ENCODE peak calls at places on chromosome 18, in six cellular contexts. One of them, this sample, is unnamed.

GRCh38 chr18:3901042-3901441 is 451.1 kb downstream of the TGIF1 start:
- DNase-seq in M059J: no peak
- DNase-seq in GM12865: no peak
- DNase-seq in stimulated activated CD4-positive, alpha-beta T cell treated with anti-CD3 and anti-CD28 coated beads, Interleukin-1b, Interleukin-23, amount 100 ng/mL, for 4 hours: no peak
- DNase-seq in A673: no peak
- DNase-seq in lower leg skin: no peak
- DNase-seq in this sample: no peak

GRCh38 chr18:48808476-48808875 is 142.3 kb downstream of the SMAD7 start:
- DNase-seq in M059J: no peak
- DNase-seq in GM12865: no peak
- DNase-seq in stimulated activated CD4-positive, alpha-beta T cell treated with anti-CD3 and anti-CD28 coated beads, Interleukin-1b, Interleukin-23, amount 100 ng/mL, for 4 hours: no peak
- DNase-seq in A673: peak
- DNase-seq in lower leg skin: no peak
- DNase-seq in this sample: no peak

GRCh38 chr18:3135536-3135935 is 84.2 kb downstream of the MYOM1 start:
- DNase-seq in M059J: no peak
- DNase-seq in GM12865: no peak
- DNase-seq in stimulated activated CD4-positive, alpha-beta T cell treated with anti-CD3 and anti-CD28 coated beads, Interleukin-1b, Interleukin-23, amount 100 ng/mL, for 4 hours: no peak
- DNase-seq in A673: no peak
- DNase-seq in lower leg skin: no peak
- DNase-seq in this sample: no peak

GRCh38 chr18:48031011-48031480 is 100.6 kb upstream of the SMAD2 start:
- DNase-seq in M059J: peak
- DNase-seq in GM12865: peak
- DNase-seq in stimulated activated CD4-positive, alpha-beta T cell treated with anti-CD3 and anti-CD28 coated beads, Interleukin-1b, Interleukin-23, amount 100 ng/mL, for 4 hours: no peak
- DNase-seq in A673: peak
- DNase-seq in lower leg skin: peak
- DNase-seq in this sample: peak

GRCh38 chr18:80180778-80181564 is 66.3 kb downstream of the PARD6G start:
- DNase-seq in M059J: no peak
- DNase-seq in GM12865: no peak
- DNase-seq in stimulated activated CD4-positive, alpha-beta T cell treated with anti-CD3 and anti-CD28 coated beads, Interleukin-1b, Interleukin-23, amount 100 ng/mL, for 4 hours: no peak
- DNase-seq in A673: no peak
- DNase-seq in lower leg skin: no peak
- DNase-seq in this sample: no peak

GRCh38 chr18:11529081-11529480 is 80.3 kb upstream of the SLC35G4 start:
- DNase-seq in M059J: no peak
- DNase-seq in GM12865: no peak
- DNase-seq in stimulated activated CD4-positive, alpha-beta T cell treated with anti-CD3 and anti-CD28 coated beads, Interleukin-1b, Interleukin-23, amount 100 ng/mL, for 4 hours: no peak
- DNase-seq in A673: no peak
- DNase-seq in lower leg skin: no peak
- DNase-seq in this sample: peak

GRCh38 chr18:3966246-3966984 is 488.7 kb downstream of the DLGAP1 start:
- DNase-seq in M059J: peak
- DNase-seq in GM12865: no peak
- DNase-seq in stimulated activated CD4-positive, alpha-beta T cell treated with anti-CD3 and anti-CD28 coated beads, Interleukin-1b, Interleukin-23, amount 100 ng/mL, for 4 hours: no peak
- DNase-seq in A673: no peak
- DNase-seq in lower leg skin: no peak
- DNase-seq in this sample: no peak

GRCh38 chr18:63987743-63988142 is 17.9 kb downstream of the SERPINB8 start:
- DNase-seq in M059J: no peak
- DNase-seq in GM12865: no peak
- DNase-seq in stimulated activated CD4-positive, alpha-beta T cell treated with anti-CD3 and anti-CD28 coated beads, Interleukin-1b, Interleukin-23, amount 100 ng/mL, for 4 hours: no peak
- DNase-seq in A673: no peak
- DNase-seq in lower leg skin: no peak
- DNase-seq in this sample: peak

GRCh38 chr18:58202406-58202730 is 158.3 kb downstream of the NEDD4L start:
- DNase-seq in M059J: peak
- DNase-seq in GM12865: no peak
- DNase-seq in stimulated activated CD4-positive, alpha-beta T cell treated with anti-CD3 and anti-CD28 coated beads, Interleukin-1b, Interleukin-23, amount 100 ng/mL, for 4 hours: no peak
- DNase-seq in A673: no peak
- DNase-seq in lower leg skin: no peak
- DNase-seq in this sample: peak

GRCh38 chr18:6370886-6371635 is 43.6 kb downstream of the L3MBTL4 start:
- DNase-seq in M059J: no peak
- DNase-seq in GM12865: no peak
- DNase-seq in stimulated activated CD4-positive, alpha-beta T cell treated with anti-CD3 and anti-CD28 coated beads, Interleukin-1b, Interleukin-23, amount 100 ng/mL, for 4 hours: no peak
- DNase-seq in A673: no peak
- DNase-seq in lower leg skin: no peak
- DNase-seq in this sample: no peak

GRCh38 chr18:48026216-48026615 is 95.8 kb upstream of the SMAD2 start:
- DNase-seq in M059J: no peak
- DNase-seq in GM12865: no peak
- DNase-seq in stimulated activated CD4-positive, alpha-beta T cell treated with anti-CD3 and anti-CD28 coated beads, Interleukin-1b, Interleukin-23, amount 100 ng/mL, for 4 hours: no peak
- DNase-seq in A673: no peak
- DNase-seq in lower leg skin: peak
- DNase-seq in this sample: no peak

GRCh38 chr18:52670903-52671302 is 330.9 kb downstream of the DCC start:
- DNase-seq in M059J: peak
- DNase-seq in GM12865: peak
- DNase-seq in stimulated activated CD4-positive, alpha-beta T cell treated with anti-CD3 and anti-CD28 coated beads, Interleukin-1b, Interleukin-23, amount 100 ng/mL, for 4 hours: no peak
- DNase-seq in A673: peak
- DNase-seq in lower leg skin: no peak
- DNase-seq in this sample: no peak

GRCh38 chr18:41096504-41096903 is 858.5 kb upstream of the PIK3C3 start:
- DNase-seq in M059J: peak
- DNase-seq in GM12865: no peak
- DNase-seq in stimulated activated CD4-positive, alpha-beta T cell treated with anti-CD3 and anti-CD28 coated beads, Interleukin-1b, Interleukin-23, amount 100 ng/mL, for 4 hours: no peak
- DNase-seq in A673: no peak
- DNase-seq in lower leg skin: no peak
- DNase-seq in this sample: peak

GRCh38 chr18:31104444-31104843 is 2.2 kb upstream of the DSC2 start:
- DNase-seq in M059J: no peak
- DNase-seq in GM12865: no peak
- DNase-seq in stimulated activated CD4-positive, alpha-beta T cell treated with anti-CD3 and anti-CD28 coated beads, Interleukin-1b, Interleukin-23, amount 100 ng/mL, for 4 hours: no peak
- DNase-seq in A673: no peak
- DNase-seq in lower leg skin: no peak
- DNase-seq in this sample: no peak

GRCh38 chr18:62870643-62871042 is 155.3 kb downstream of the PHLPP1 start:
- DNase-seq in M059J: no peak
- DNase-seq in GM12865: no peak
- DNase-seq in stimulated activated CD4-positive, alpha-beta T cell treated with anti-CD3 and anti-CD28 coated beads, Interleukin-1b, Interleukin-23, amount 100 ng/mL, for 4 hours: no peak
- DNase-seq in A673: no peak
- DNase-seq in lower leg skin: no peak
- DNase-seq in this sample: no peak

GRCh38 chr18:62900132-62900883 is 185.0 kb downstream of the PHLPP1 start:
- DNase-seq in M059J: no peak
- DNase-seq in GM12865: no peak
- DNase-seq in stimulated activated CD4-positive, alpha-beta T cell treated with anti-CD3 and anti-CD28 coated beads, Interleukin-1b, Interleukin-23, amount 100 ng/mL, for 4 hours: no peak
- DNase-seq in A673: no peak
- DNase-seq in lower leg skin: no peak
- DNase-seq in this sample: no peak

GRCh38 chr18:77013777-77014525 is 118.6 kb downstream of the MBP start:
- DNase-seq in M059J: no peak
- DNase-seq in GM12865: no peak
- DNase-seq in stimulated activated CD4-positive, alpha-beta T cell treated with anti-CD3 and anti-CD28 coated beads, Interleukin-1b, Interleukin-23, amount 100 ng/mL, for 4 hours: no peak
- DNase-seq in A673: no peak
- DNase-seq in lower leg skin: peak
- DNase-seq in this sample: no peak

GRCh38 chr18:75441921-75442320 is 14.4 kb upstream of the SMIM21 start:
- DNase-seq in M059J: no peak
- DNase-seq in GM12865: no peak
- DNase-seq in stimulated activated CD4-positive, alpha-beta T cell treated with anti-CD3 and anti-CD28 coated beads, Interleukin-1b, Interleukin-23, amount 100 ng/mL, for 4 hours: no peak
- DNase-seq in A673: no peak
- DNase-seq in lower leg skin: no peak
- DNase-seq in this sample: peak

GRCh38 chr18:63356272-63356896 is 10.6 kb downstream of the KDSR start:
- DNase-seq in M059J: no peak
- DNase-seq in GM12865: no peak
- DNase-seq in stimulated activated CD4-positive, alpha-beta T cell treated with anti-CD3 and anti-CD28 coated beads, Interleukin-1b, Interleukin-23, amount 100 ng/mL, for 4 hours: no peak
- DNase-seq in A673: no peak
- DNase-seq in lower leg skin: no peak
- DNase-seq in this sample: no peak

GRCh38 chr18:48577478-48578190 is 38.8 kb downstream of the CTIF start:
- DNase-seq in M059J: no peak
- DNase-seq in GM12865: no peak
- DNase-seq in stimulated activated CD4-positive, alpha-beta T cell treated with anti-CD3 and anti-CD28 coated beads, Interleukin-1b, Interleukin-23, amount 100 ng/mL, for 4 hours: no peak
- DNase-seq in A673: no peak
- DNase-seq in lower leg skin: no peak
- DNase-seq in this sample: no peak

GRCh38 chr18:35406666-35407065 is 29.5 kb upstream of the ZNF396 start:
- DNase-seq in M059J: no peak
- DNase-seq in GM12865: no peak
- DNase-seq in stimulated activated CD4-positive, alpha-beta T cell treated with anti-CD3 and anti-CD28 coated beads, Interleukin-1b, Interleukin-23, amount 100 ng/mL, for 4 hours: no peak
- DNase-seq in A673: no peak
- DNase-seq in lower leg skin: no peak
- DNase-seq in this sample: no peak

GRCh38 chr18:58025733-58026132 is 18.3 kb upstream of the NEDD4L start:
- DNase-seq in M059J: peak
- DNase-seq in GM12865: no peak
- DNase-seq in stimulated activated CD4-positive, alpha-beta T cell treated with anti-CD3 and anti-CD28 coated beads, Interleukin-1b, Interleukin-23, amount 100 ng/mL, for 4 hours: no peak
- DNase-seq in A673: no peak
- DNase-seq in lower leg skin: no peak
- DNase-seq in this sample: peak

GRCh38 chr18:53850918-53851317 is 373.6 kb downstream of the MBD2 start:
- DNase-seq in M059J: no peak
- DNase-seq in GM12865: no peak
- DNase-seq in stimulated activated CD4-positive, alpha-beta T cell treated with anti-CD3 and anti-CD28 coated beads, Interleukin-1b, Interleukin-23, amount 100 ng/mL, for 4 hours: no peak
- DNase-seq in A673: peak
- DNase-seq in lower leg skin: no peak
- DNase-seq in this sample: no peak

GRCh38 chr18:41543815-41544214 is 411.2 kb upstream of the PIK3C3 start:
- DNase-seq in M059J: no peak
- DNase-seq in GM12865: no peak
- DNase-seq in stimulated activated CD4-positive, alpha-beta T cell treated with anti-CD3 and anti-CD28 coated beads, Interleukin-1b, Interleukin-23, amount 100 ng/mL, for 4 hours: no peak
- DNase-seq in A673: no peak
- DNase-seq in lower leg skin: no peak
- DNase-seq in this sample: no peak

GRCh38 chr18:45335644-45336043 is 279.6 kb upstream of the SLC14A2 start:
- DNase-seq in M059J: peak
- DNase-seq in GM12865: no peak
- DNase-seq in stimulated activated CD4-positive, alpha-beta T cell treated with anti-CD3 and anti-CD28 coated beads, Interleukin-1b, Interleukin-23, amount 100 ng/mL, for 4 hours: no peak
- DNase-seq in A673: no peak
- DNase-seq in lower leg skin: no peak
- DNase-seq in this sample: no peak

GRCh38 chr18:9753863-9754262 is 45.8 kb downstream of the RAB31 start:
- DNase-seq in M059J: no peak
- DNase-seq in GM12865: no peak
- DNase-seq in stimulated activated CD4-positive, alpha-beta T cell treated with anti-CD3 and anti-CD28 coated beads, Interleukin-1b, Interleukin-23, amount 100 ng/mL, for 4 hours: no peak
- DNase-seq in A673: no peak
- DNase-seq in lower leg skin: no peak
- DNase-seq in this sample: peak

GRCh38 chr18:60064271-60064670 is 164.5 kb downstream of the PMAIP1 start:
- DNase-seq in M059J: peak
- DNase-seq in GM12865: no peak
- DNase-seq in stimulated activated CD4-positive, alpha-beta T cell treated with anti-CD3 and anti-CD28 coated beads, Interleukin-1b, Interleukin-23, amount 100 ng/mL, for 4 hours: no peak
- DNase-seq in A673: peak
- DNase-seq in lower leg skin: no peak
- DNase-seq in this sample: peak

GRCh38 chr18:50312296-50313030 is 25.0 kb upstream of the CXXC1 start:
- DNase-seq in M059J: no peak
- DNase-seq in GM12865: peak
- DNase-seq in stimulated activated CD4-positive, alpha-beta T cell treated with anti-CD3 and anti-CD28 coated beads, Interleukin-1b, Interleukin-23, amount 100 ng/mL, for 4 hours: no peak
- DNase-seq in A673: no peak
- DNase-seq in lower leg skin: no peak
- DNase-seq in this sample: no peak

GRCh38 chr18:23131693-23132319 is 3.5 kb upstream of the CABLES1 start:
- DNase-seq in M059J: peak
- DNase-seq in GM12865: peak
- DNase-seq in stimulated activated CD4-positive, alpha-beta T cell treated with anti-CD3 and anti-CD28 coated beads, Interleukin-1b, Interleukin-23, amount 100 ng/mL, for 4 hours: peak
- DNase-seq in A673: peak
- DNase-seq in lower leg skin: no peak
- DNase-seq in this sample: peak

GRCh38 chr18:34322365-34323289 is 97.9 kb upstream of the NOL4 start:
- DNase-seq in M059J: peak
- DNase-seq in GM12865: peak
- DNase-seq in stimulated activated CD4-positive, alpha-beta T cell treated with anti-CD3 and anti-CD28 coated beads, Interleukin-1b, Interleukin-23, amount 100 ng/mL, for 4 hours: no peak
- DNase-seq in A673: peak
- DNase-seq in lower leg skin: no peak
- DNase-seq in this sample: no peak

GRCh38 chr18:57980573-57981348 is 63.3 kb upstream of the NEDD4L start:
- DNase-seq in M059J: no peak
- DNase-seq in GM12865: peak
- DNase-seq in stimulated activated CD4-positive, alpha-beta T cell treated with anti-CD3 and anti-CD28 coated beads, Interleukin-1b, Interleukin-23, amount 100 ng/mL, for 4 hours: no peak
- DNase-seq in A673: no peak
- DNase-seq in lower leg skin: no peak
- DNase-seq in this sample: no peak

GRCh38 chr18:41818381-41819355 is 136.4 kb upstream of the PIK3C3 start:
- DNase-seq in M059J: no peak
- DNase-seq in GM12865: no peak
- DNase-seq in stimulated activated CD4-positive, alpha-beta T cell treated with anti-CD3 and anti-CD28 coated beads, Interleukin-1b, Interleukin-23, amount 100 ng/mL, for 4 hours: no peak
- DNase-seq in A673: no peak
- DNase-seq in lower leg skin: no peak
- DNase-seq in this sample: no peak

GRCh38 chr18:10713400-10713799 is 187.6 kb downstream of the NAPG start:
- DNase-seq in M059J: no peak
- DNase-seq in GM12865: no peak
- DNase-seq in stimulated activated CD4-positive, alpha-beta T cell treated with anti-CD3 and anti-CD28 coated beads, Interleukin-1b, Interleukin-23, amount 100 ng/mL, for 4 hours: no peak
- DNase-seq in A673: no peak
- DNase-seq in lower leg skin: no peak
- DNase-seq in this sample: no peak

GRCh38 chr18:12857215-12857924 is 26.7 kb downstream of the PTPN2 start:
- DNase-seq in M059J: no peak
- DNase-seq in GM12865: peak
- DNase-seq in stimulated activated CD4-positive, alpha-beta T cell treated with anti-CD3 and anti-CD28 coated beads, Interleukin-1b, Interleukin-23, amount 100 ng/mL, for 4 hours: no peak
- DNase-seq in A673: no peak
- DNase-seq in lower leg skin: no peak
- DNase-seq in this sample: no peak

GRCh38 chr18:41004320-41004719 is 950.7 kb upstream of the PIK3C3 start:
- DNase-seq in M059J: no peak
- DNase-seq in GM12865: no peak
- DNase-seq in stimulated activated CD4-positive, alpha-beta T cell treated with anti-CD3 and anti-CD28 coated beads, Interleukin-1b, Interleukin-23, amount 100 ng/mL, for 4 hours: no peak
- DNase-seq in A673: no peak
- DNase-seq in lower leg skin: no peak
- DNase-seq in this sample: no peak

GRCh38 chr18:38491195-38491594 is 925.6 kb upstream of the CELF4 start:
- DNase-seq in M059J: no peak
- DNase-seq in GM12865: no peak
- DNase-seq in stimulated activated CD4-positive, alpha-beta T cell treated with anti-CD3 and anti-CD28 coated beads, Interleukin-1b, Interleukin-23, amount 100 ng/mL, for 4 hours: no peak
- DNase-seq in A673: no peak
- DNase-seq in lower leg skin: no peak
- DNase-seq in this sample: no peak

GRCh38 chr18:48929951-48930713 is 20.6 kb downstream of the SMAD7 start:
- DNase-seq in M059J: peak
- DNase-seq in GM12865: no peak
- DNase-seq in stimulated activated CD4-positive, alpha-beta T cell treated with anti-CD3 and anti-CD28 coated beads, Interleukin-1b, Interleukin-23, amount 100 ng/mL, for 4 hours: no peak
- DNase-seq in A673: no peak
- DNase-seq in lower leg skin: no peak
- DNase-seq in this sample: peak

GRCh38 chr18:29188760-29189159 is 1011.8 kb upstream of the CDH2 start:
- DNase-seq in M059J: peak
- DNase-seq in GM12865: no peak
- DNase-seq in stimulated activated CD4-positive, alpha-beta T cell treated with anti-CD3 and anti-CD28 coated beads, Interleukin-1b, Interleukin-23, amount 100 ng/mL, for 4 hours: no peak
- DNase-seq in A673: no peak
- DNase-seq in lower leg skin: no peak
- DNase-seq in this sample: no peak

GRCh38 chr18:7325126-7325430 is 94.2 kb downstream of the LRRC30 start:
- DNase-seq in M059J: peak
- DNase-seq in GM12865: no peak
- DNase-seq in stimulated activated CD4-positive, alpha-beta T cell treated with anti-CD3 and anti-CD28 coated beads, Interleukin-1b, Interleukin-23, amount 100 ng/mL, for 4 hours: no peak
- DNase-seq in A673: no peak
- DNase-seq in lower leg skin: no peak
- DNase-seq in this sample: no peak

This sample was measured in EH.